ENCODE peak calls at places on chromosomes 3 and 15, in four cellular contexts. One of them, this sample, is unnamed.

GRCh38 chr3:16132926-16133325 is 41.6 kb upstream of the GALNT15 start:
- DNase-seq in stomach: no peak
- DNase-seq in NCI-H1092 treated with DMSO at 0.1 percent for 48 hours: no peak
- DNase-seq in activated T-helper 1 cell treated with Interleukin-2 at 50 U/mL for 16 hours: no peak
- DNase-seq in this sample: no peak

GRCh38 chr3:64473476-64473875 is 214.3 kb downstream of the ADAMTS9 start:
- DNase-seq in stomach: no peak
- DNase-seq in activated T-helper 1 cell treated with Interleukin-2 at 50 U/mL for 16 hours: no peak
- DNase-seq in NCI-H1092 treated with DMSO at 0.1 percent for 48 hours: no peak
- DNase-seq in this sample: no peak

GRCh38 chr3:182596673-182597410 is 196.5 kb upstream of the ATP11B start:
- DNase-seq in stomach: no peak
- DNase-seq in NCI-H1092 treated with DMSO at 0.1 percent for 48 hours: peak
- DNase-seq in activated T-helper 1 cell treated with Interleukin-2 at 50 U/mL for 16 hours: no peak
- DNase-seq in this sample: no peak

GRCh38 chr3:36444909-36445308 is 64.6 kb downstream of the STAC start:
- DNase-seq in stomach: no peak
- DNase-seq in NCI-H1092 treated with DMSO at 0.1 percent for 48 hours: no peak
- DNase-seq in activated T-helper 1 cell treated with Interleukin-2 at 50 U/mL for 16 hours: no peak
- DNase-seq in this sample: no peak

GRCh38 chr3:177554900-177555759 is 357.8 kb upstream of the TBL1XR1 start:
- DNase-seq in activated T-helper 1 cell treated with Interleukin-2 at 50 U/mL for 16 hours: no peak
- DNase-seq in stomach: no peak
- DNase-seq in NCI-H1092 treated with DMSO at 0.1 percent for 48 hours: peak
- DNase-seq in this sample: peak

GRCh38 chr3:142523921-142524566 is 54.5 kb downstream of the ATR start:
- DNase-seq in stomach: no peak
- DNase-seq in NCI-H1092 treated with DMSO at 0.1 percent for 48 hours: no peak
- DNase-seq in activated T-helper 1 cell treated with Interleukin-2 at 50 U/mL for 16 hours: no peak
- DNase-seq in this sample: no peak

GRCh38 chr3:59143447-59143846 is 93.6 kb upstream of the CFAP20DC start:
- DNase-seq in NCI-H1092 treated with DMSO at 0.1 percent for 48 hours: no peak
- DNase-seq in activated T-helper 1 cell treated with Interleukin-2 at 50 U/mL for 16 hours: no peak
- DNase-seq in stomach: no peak
- DNase-seq in this sample: no peak

GRCh38 chr3:126152458-126152857 is 27.9 kb downstream of the ALDH1L1 start:
- DNase-seq in stomach: no peak
- DNase-seq in NCI-H1092 treated with DMSO at 0.1 percent for 48 hours: no peak
- DNase-seq in activated T-helper 1 cell treated with Interleukin-2 at 50 U/mL for 16 hours: no peak
- DNase-seq in this sample: no peak

GRCh38 chr15:99925661-99926461 is 192.6 kb upstream of the LYSMD4 start:
- DNase-seq in stomach: peak
- DNase-seq in NCI-H1092 treated with DMSO at 0.1 percent for 48 hours: peak
- DNase-seq in activated T-helper 1 cell treated with Interleukin-2 at 50 U/mL for 16 hours: peak
- DNase-seq in this sample: no peak

GRCh38 chr3:129010316-129010956 is 9.3 kb downstream of the EFCC1 start:
- DNase-seq in NCI-H1092 treated with DMSO at 0.1 percent for 48 hours: no peak
- DNase-seq in stomach: no peak
- DNase-seq in activated T-helper 1 cell treated with Interleukin-2 at 50 U/mL for 16 hours: no peak
- DNase-seq in this sample: no peak

GRCh38 chr15:90618330-90619136 is 88.8 kb downstream of the CRTC3 start:
- DNase-seq in stomach: no peak
- DNase-seq in NCI-H1092 treated with DMSO at 0.1 percent for 48 hours: peak
- DNase-seq in activated T-helper 1 cell treated with Interleukin-2 at 50 U/mL for 16 hours: no peak
- DNase-seq in this sample: no peak

GRCh38 chr3:31009881-31010280 is 115.4 kb upstream of the GADL1 start:
- DNase-seq in activated T-helper 1 cell treated with Interleukin-2 at 50 U/mL for 16 hours: no peak
- DNase-seq in stomach: no peak
- DNase-seq in NCI-H1092 treated with DMSO at 0.1 percent for 48 hours: peak
- DNase-seq in this sample: no peak

GRCh38 chr15:50137330-50137761 is 18.3 kb upstream of the ATP8B4 start:
- DNase-seq in NCI-H1092 treated with DMSO at 0.1 percent for 48 hours: no peak
- DNase-seq in activated T-helper 1 cell treated with Interleukin-2 at 50 U/mL for 16 hours: no peak
- DNase-seq in stomach: no peak
- DNase-seq in this sample: peak

GRCh38 chr3:116517308-116517707 is 72.0 kb upstream of the LSAMP start:
- DNase-seq in NCI-H1092 treated with DMSO at 0.1 percent for 48 hours: peak
- DNase-seq in stomach: no peak
- DNase-seq in activated T-helper 1 cell treated with Interleukin-2 at 50 U/mL for 16 hours: no peak
- DNase-seq in this sample: no peak

GRCh38 chr15:39468828-39469227 is 112.1 kb upstream of the THBS1 start:
- DNase-seq in activated T-helper 1 cell treated with Interleukin-2 at 50 U/mL for 16 hours: no peak
- DNase-seq in NCI-H1092 treated with DMSO at 0.1 percent for 48 hours: no peak
- DNase-seq in stomach: no peak
- DNase-seq in this sample: no peak

This sample was measured in NCI-H460.